ENCODE peak calls at places on chromosomes 11 and 22, in nine cellular contexts. C is psoas muscle, P is Calu3, Y is stomach, J is MCF 10A, D is HCT116, A is fibroblast of mammary gland, B is breast epithelium, O is GM23338. L is an unnamed sample.

GRCh38 chr11:67266424-67267187 is at the start of gene GRK2:
- DNase-seq in D (no peak), B (no peak), C (peak; percentile 73), J (peak; percentile 42), P (peak; percentile 42), O (peak; percentile 67), A (no peak), Y (peak; percentile 52), L (peak; percentile 63)

GRCh38 chr11:58927393-58928081 is 11.8 kb upstream of the GLYATL1 start:
- DNase-seq in J (no peak), O (peak; percentile 99), B (no peak), P (peak; percentile 10), A (no peak), C (no peak), D (no peak), Y (peak; percentile 56), L (no peak)

GRCh38 chr11:32487270-32487669 is 51.9 kb upstream of the WT1 start:
- DNase-seq in C (no peak), Y (no peak), A (no peak), P (peak; percentile 13), B (no peak), D (peak; percentile 13), O (peak; percentile 57), J (peak; percentile 19), L (no peak)

GRCh38 chr22:26568207-26568706 is 21.7 kb downstream of the TPST2 start:
- DNase-seq in B (no peak), J (peak; percentile 61), P (no peak), D (no peak), O (peak; percentile 92), Y (no peak), C (no peak), A (no peak), L (no peak)

GRCh38 chr22:48226026-48227013 is 1463.9 kb downstream of the TBC1D22A start:
- DNase-seq in Y (no peak), O (no peak), B (no peak), D (no peak), C (no peak), P (no peak), A (no peak), J (no peak), L (no peak)

GRCh38 chr11:76237914-76238313 is 31.6 kb upstream of the WNT11 start:
- DNase-seq in B (no peak), J (peak; percentile 38), O (peak; percentile 85), A (peak; percentile 36), Y (no peak), C (no peak), P (peak; percentile 15), D (peak; percentile 48), L (no peak)

GRCh38 chr11:83035070-83035854 is 36.4 kb downstream of the RAB30 start:
- DNase-seq in Y (no peak), C (peak; percentile 68), A (peak; percentile 78), D (no peak), J (peak; percentile 12), B (no peak), O (no peak), P (no peak), L (no peak)

GRCh38 chr11:72239296-72239848 is 4.6 kb downstream of the PHOX2A start:
- DNase-seq in Y (no peak), B (no peak), D (no peak), O (peak; percentile 78), A (peak; percentile 45), P (no peak), J (peak; percentile 29), C (peak; percentile 86), L (peak; percentile 71)

GRCh38 chr11:58574851-58575250 is 805 bp downstream of the LPXN start:
- DNase-seq in D (no peak), P (no peak), A (peak; percentile 85), C (no peak), J (peak; percentile 55), O (no peak), B (no peak), Y (no peak), L (no peak)

GRCh38 chr11:47111318-47111804 is 65.3 kb downstream of the ARFGAP2 start:
- DNase-seq in P (no peak), O (no peak), C (no peak), Y (no peak), A (no peak), J (no peak), B (no peak), D (no peak), L (peak; percentile 77)

GRCh38 chr11:42225664-42226063 is 766.2 kb upstream of the LRRC4C start:
- DNase-seq in Y (no peak), J (no peak), D (no peak), B (no peak), P (no peak), A (no peak), C (no peak), O (no peak), L (no peak)

GRCh38 chr11:77370217-77370616 is 68.7 kb upstream of the GDPD4 start:
- DNase-seq in C (no peak), J (no peak), O (peak; percentile 17), Y (no peak), D (no peak), A (no peak), P (no peak), B (no peak), L (no peak)

GRCh38 chr11:121894581-121894980 is 221.4 kb downstream of the BLID start:
- DNase-seq in B (no peak), Y (no peak), D (no peak), P (no peak), J (peak; percentile 78), C (no peak), A (peak; percentile 59), O (no peak), L (no peak)

GRCh38 chr11:94308024-94308423 is 3.6 kb downstream of the IZUMO1R start:
- DNase-seq in J (no peak), C (no peak), O (no peak), Y (no peak), B (no peak), D (no peak), A (no peak), P (no peak), L (no peak)

GRCh38 chr11:76610871-76611475 is 59.6 kb downstream of the LRRC32 start:
- DNase-seq in A (no peak), J (no peak), D (no peak), Y (no peak), O (no peak), B (no peak), C (no peak), P (no peak), L (no peak)

GRCh38 chr11:118436639-118437045 is 350 bp downstream of the KMT2A start:
- DNase-seq in P (no peak), D (no peak), Y (no peak), O (peak; percentile 18), J (peak; percentile 20), A (peak; percentile 11), C (peak; percentile 61), B (no peak), L (no peak)

GRCh38 chr11:113121746-113122145 is 160.5 kb downstream of the NCAM1 start:
- DNase-seq in O (no peak), J (no peak), D (no peak), C (no peak), A (no peak), Y (no peak), B (no peak), P (no peak), L (no peak)

GRCh38 chr11:121577106-121577505 is 124.3 kb upstream of the SORL1-AS1 start:
- DNase-seq in P (no peak), J (no peak), Y (no peak), C (no peak), B (no peak), O (no peak), A (no peak), D (no peak), L (no peak)

GRCh38 chr11:115502636-115503082 is 1.6 kb downstream of the CADM1 start:
- DNase-seq in J (no peak), A (no peak), O (peak; percentile 60), P (no peak), Y (no peak), D (no peak), B (no peak), C (peak; percentile 43), L (no peak)

GRCh38 chr11:115501895-115502589 is 2.2 kb downstream of the CADM1 start:
- DNase-seq in P (no peak), D (no peak), O (peak; percentile 30), J (no peak), B (no peak), A (no peak), C (no peak), Y (no peak), L (peak; percentile 10)

GRCh38 chr11:115503886-115504278 is 333 bp downstream of the CADM1 start:
- DNase-seq in C (no peak), O (no peak), A (no peak), P (no peak), J (no peak), Y (no peak), D (no peak), B (no peak), L (no peak)

GRCh38 chr11:115504279-115505158 is at the start of gene CADM1:
- DNase-seq in P (peak; percentile 6), O (peak; percentile 98), A (peak; percentile 51), Y (peak; percentile 96), C (peak; percentile 96), B (peak; percentile 96), J (no peak), D (no peak), L (peak; percentile 75)

GRCh38 chr11:115503083-115503885 is 931 bp downstream of the CADM1 start:
- DNase-seq in P (peak; percentile 5), D (no peak), J (no peak), O (peak; percentile 71), C (peak; percentile 83), Y (peak; percentile 69), B (peak; percentile 61), A (no peak), L (peak; percentile 46)
- TF ChIP-seq CTCF in P (no peak), D (no peak), J (no peak), O (peak; percentile 50), C (peak; percentile 45), Y (no peak), B (no peak), A (no peak), L (no peak)

GRCh38 chr11:30322826-30323710 is at the start of gene ARL14EP:
- DNase-seq in A (peak; percentile 95), C (peak; percentile 95), P (peak; percentile 92), J (peak; percentile 95), Y (peak; percentile 93), O (peak; percentile 97), D (peak; percentile 93), B (peak; percentile 93), L (peak; percentile 88)
- TF ChIP-seq CTCF in A (no peak), C (no peak), P (no peak), J (no peak), Y (no peak), O (no peak), D (no peak), B (no peak), L (no peak)

DNA sequence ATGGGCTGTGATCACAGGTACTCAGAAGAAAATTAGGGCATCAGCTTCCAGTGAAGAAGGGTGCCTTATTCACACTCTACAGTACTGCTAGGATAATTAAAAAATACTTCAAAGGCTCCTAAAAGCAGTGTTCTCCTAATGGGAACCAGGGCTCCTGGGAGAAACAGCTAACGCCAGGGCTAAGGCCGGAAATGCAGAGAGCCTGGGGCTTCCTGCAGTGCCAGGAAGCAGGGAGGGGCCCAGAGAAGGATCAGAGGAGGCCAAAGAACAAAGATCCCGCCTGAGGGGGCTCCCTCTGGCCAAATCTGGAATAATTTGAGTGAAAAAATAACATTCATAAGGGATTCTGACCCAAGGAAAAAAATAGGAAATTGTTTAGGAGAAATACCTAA is 27.5 kb downstream of the TOLLIP start:
- DNase-seq in P (no peak), D (no peak), A (no peak), O (no peak), Y (no peak), C (peak; percentile 46), B (no peak), J (no peak), L (no peak)
- TF ChIP-seq CTCF in P (no peak), D (no peak), A (no peak), O (no peak), Y (no peak), C (no peak), B (no peak), J (no peak), L (no peak)

GRCh38 chr11:33735426-33736147 is 636 bp downstream of the CD59 start:
- DNase-seq in O (peak; percentile 52), P (no peak), J (peak; percentile 46), B (no peak), C (peak; percentile 73), A (no peak), Y (peak; percentile 50), D (no peak), L (peak; percentile 73)
- TF ChIP-seq CTCF in O (no peak), P (no peak), J (no peak), B (no peak), C (no peak), A (no peak), Y (no peak), D (no peak), L (no peak)